ENCODE peak calls at places on chromosomes 11 and 22, in seven cellular contexts. V is H9, W is MM.1S, R is AG04450, X is PC-9, M is fibroblast of lung, U is lower lobe of right lung. O is an unnamed sample.

GRCh38 chr11:69918938-69919650 is 99.9 kb upstream of the FGF3 start:
- DNase-seq in V (peak; percentile 85), W (peak; percentile 57), R (no peak), X (peak; percentile 80), M (peak; percentile 64), U (peak; percentile 82), O (peak; percentile 87)

GRCh38 chr11:66643745-66644437 is 5.4 kb downstream of the RBM4 start:
- DNase-seq in V (no peak), W (no peak), R (no peak), X (no peak), M (no peak), U (no peak), O (no peak)

GRCh38 chr11:23688835-23689234 is 808.0 kb upstream of the LUZP2 start:
- DNase-seq in V (no peak), W (no peak), R (no peak), X (no peak), M (peak; percentile 26), U (no peak), O (no peak)

GRCh38 chr11:838441-839279 is 3.7 kb downstream of the POLR2L start:
- DNase-seq in V (peak; percentile 72), W (no peak), R (no peak), X (no peak), M (no peak), U (no peak), O (no peak)

GRCh38 chr11:77121876-77122575 is 6.0 kb upstream of the MYO7A start:
- DNase-seq in V (no peak), W (no peak), R (no peak), X (no peak), M (no peak), U (no peak), O (no peak)

GRCh38 chr11:72732329-72732728 is 19.9 kb downstream of the ARAP1 start:
- DNase-seq in V (no peak), W (no peak), R (no peak), X (no peak), M (no peak), U (no peak), O (no peak)

GRCh38 chr22:44363214-44363979 is 50.6 kb upstream of the SHISAL1 start:
- DNase-seq in V (no peak), W (no peak), R (peak; percentile 94), X (peak; percentile 92), M (peak; percentile 97), U (peak; percentile 81), O (peak; percentile 99)

GRCh38 chr11:28461338-28461737 is 353.1 kb downstream of the METTL15 start:
- DNase-seq in V (no peak), W (no peak), R (no peak), X (no peak), M (peak; percentile 62), U (no peak), O (no peak)

GRCh38 chr11:69711824-69712801 is 8.3 kb upstream of the FGF19 start:
- DNase-seq in V (no peak), W (no peak), R (no peak), X (no peak), M (no peak), U (no peak), O (no peak)

GRCh38 chr11:19511413-19512183 is 201.0 kb upstream of the NAV2 start:
- DNase-seq in V (no peak), W (no peak), R (no peak), X (no peak), M (peak; percentile 73), U (peak; percentile 55), O (no peak)

GRCh38 chr11:115613986-115614625 is 109.9 kb upstream of the CADM1 start:
- DNase-seq in V (no peak), W (no peak), R (peak; percentile 59), X (no peak), M (peak; percentile 58), U (no peak), O (peak; percentile 53)

GRCh38 chr11:61964941-61965282 is 2.5 kb downstream of the FTH1 start:
- DNase-seq in V (no peak), W (no peak), R (no peak), X (no peak), M (no peak), U (no peak), O (no peak)

GRCh38 chr11:60869451-60869825 is 2.1 kb downstream of the ZP1 start:
- DNase-seq in V (no peak), W (no peak), R (no peak), X (no peak), M (no peak), U (peak; percentile 22), O (no peak)

GRCh38 chr22:45284705-45285305 is at the start of gene UPK3A:
- DNase-seq in V (peak; percentile 89), W (peak; percentile 73), R (no peak), X (peak; percentile 90), M (no peak), U (peak; percentile 87), O (no peak)

GRCh38 chr22:43811777-43812148 is 342 bp downstream of the EFCAB6 start:
- DNase-seq in V (no peak), W (peak; percentile 19), R (no peak), X (peak; percentile 9), M (peak; percentile 56), U (no peak), O (no peak)

GRCh38 chr11:38402063-38402462 is 1804.0 kb upstream of the RAG2 start:
- DNase-seq in V (no peak), W (no peak), R (no peak), X (no peak), M (no peak), U (no peak), O (no peak)

GRCh38 chr11:48101044-48101733 is 115.4 kb upstream of the OR4B1 start:
- DNase-seq in V (no peak), W (no peak), R (no peak), X (no peak), M (no peak), U (no peak), O (no peak)

GRCh38 chr22:36215976-36216375 is 14.4 kb upstream of the APOL4 start:
- DNase-seq in V (no peak), W (no peak), R (no peak), X (no peak), M (no peak), U (no peak), O (no peak)
- H3K27ac ChIP-seq in V (no peak overlapping the region), W (no peak overlapping the region), R (no peak overlapping the region), X (no peak overlapping the region), M (no peak overlapping the region), U (no peak overlapping the region), O (no peak overlapping the region)

GRCh38 chr22:50015451-50016307 is 3.1 kb upstream of the IL17REL start:
- DNase-seq in V (peak; percentile 30), W (no peak), R (no peak), X (no peak), M (no peak), U (peak; percentile 43), O (no peak)

GRCh38 chr22:50016308-50016987 is 3.9 kb upstream of the IL17REL start:
- DNase-seq in V (no peak), W (no peak), R (no peak), X (no peak), M (no peak), U (peak; percentile 44), O (no peak)

GRCh38 chr22:50016988-50017700 is 4.6 kb upstream of the IL17REL start:
- DNase-seq in V (no peak), W (no peak), R (no peak), X (peak; percentile 49), M (no peak), U (peak; percentile 46), O (no peak)

GRCh38 chr22:50014053-50014501 is 1.5 kb upstream of the IL17REL start:
- DNase-seq in V (peak; percentile 33), W (no peak), R (no peak), X (no peak), M (no peak), U (peak; percentile 39), O (no peak)

DNA sequence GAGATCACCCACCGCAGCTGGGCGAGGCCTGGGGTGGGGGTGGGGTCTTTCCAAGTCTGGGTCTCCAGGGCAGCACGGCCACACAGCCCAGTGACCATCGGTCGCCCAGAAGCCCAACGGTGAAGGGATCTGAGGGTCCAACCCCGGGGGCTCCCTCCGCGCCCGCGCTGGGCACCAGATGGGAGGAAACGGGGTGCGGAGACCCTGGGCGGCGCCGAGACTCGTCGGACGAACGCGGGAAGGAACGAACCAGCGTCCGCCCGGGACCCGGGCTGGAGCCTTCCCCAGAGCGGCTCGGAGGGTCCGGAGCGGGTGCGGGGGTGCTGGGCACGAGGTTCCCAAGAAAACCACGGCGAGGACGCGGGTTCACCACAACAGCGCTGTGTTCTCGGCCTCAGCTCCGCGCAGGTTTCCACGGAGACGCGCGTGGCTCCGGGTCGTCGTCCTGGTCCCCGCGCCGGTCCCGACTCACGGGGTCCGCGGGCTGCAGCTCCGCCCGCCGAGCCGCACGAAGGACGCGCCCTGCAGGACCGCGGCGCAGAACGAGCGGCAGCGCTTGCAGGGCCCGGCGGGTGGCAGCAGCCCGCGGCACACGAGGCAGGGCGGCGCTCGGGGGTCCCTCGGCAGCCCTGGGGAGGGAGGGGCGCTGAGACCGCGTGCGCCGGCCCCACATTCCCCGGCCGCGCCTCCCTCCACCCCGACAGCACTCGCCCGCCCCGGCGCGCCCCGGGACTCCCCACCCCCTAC is 2.3 kb upstream of the IL17REL start:
- DNase-seq in V (peak; percentile 28), W (no peak), R (no peak), X (no peak), M (no peak), U (peak; percentile 36), O (no peak)
- H3K27me3 ChIP-seq in V (peaks cover 12% of the 10 kb centered on the region), W (peaks cover 91% of the 10 kb centered on the region), R (peaks cover 74% of the 10 kb centered on the region), X (peaks cover 51% of the 10 kb centered on the region), M (peaks cover 51% of the 10 kb centered on the region), U (peaks cover 82% of the 10 kb centered on the region), O (peaks cover 71% of the 10 kb centered on the region)

GRCh38 chr11:2652857-2653643 is 46.7 kb downstream of the KCNQ1OT1 start:
- DNase-seq in V (no peak), W (no peak), R (no peak), X (no peak), M (no peak), U (no peak), O (peak; percentile 40)
- H3K9me3 ChIP-seq in V (peaks cover 60% of the 10 kb centered on the region), W (no peaks in the 10 kb centered on the region), R (peaks cover 55% of the 10 kb centered on the region), X (peaks cover 43% of the 10 kb centered on the region), M (no peaks in the 10 kb centered on the region), U (peaks cover 37% of the 10 kb centered on the region), O (peaks cover 51% of the 10 kb centered on the region)

GRCh38 chr11:34656062-34656720 is 35.3 kb downstream of the EHF start:
- DNase-seq in V (no peak), W (no peak), R (no peak), X (no peak), M (no peak), U (no peak), O (no peak)
- H3K27ac ChIP-seq in V (no peak overlapping the region), W (no peak overlapping the region), R (no peak overlapping the region), X (peak overlapping the region; percentile 95), M (peak overlapping the region; percentile 11), U (no peak overlapping the region), O (no peak overlapping the region)

GRCh38 chr22:23485490-23485889 is 94.6 kb downstream of the IGLL1 start:
- DNase-seq in V (no peak), W (no peak), R (no peak), X (no peak), M (no peak), U (no peak), O (no peak)
- H3K27me3 ChIP-seq in V (peaks cover 3% of the 10 kb centered on the region), W (no peaks in the 10 kb centered on the region), R (no peaks in the 10 kb centered on the region), X (peaks cover 80% of the 10 kb centered on the region), M (no peaks in the 10 kb centered on the region), U (no peaks in the 10 kb centered on the region), O (peaks cover 26% of the 10 kb centered on the region)

DNA sequence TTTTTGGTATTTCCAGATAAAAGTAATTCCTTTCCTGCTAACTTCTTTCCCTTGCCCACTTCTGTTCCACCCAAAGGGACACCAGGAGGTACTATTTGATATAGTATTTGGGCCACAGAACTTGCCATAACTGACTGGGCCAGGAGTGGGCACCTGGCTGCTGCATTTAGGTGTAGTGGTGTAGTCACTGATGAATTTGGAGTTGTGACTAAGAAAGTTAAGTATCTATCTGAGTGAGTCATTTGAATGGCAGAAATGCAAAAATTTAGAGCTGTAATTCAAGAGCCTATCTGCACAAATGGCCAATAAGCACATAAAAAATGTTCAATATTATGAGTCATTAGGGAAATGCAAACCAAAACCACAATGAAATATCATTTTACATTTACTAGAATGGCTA is 14.8 kb downstream of the GLYATL2 start:
- DNase-seq in V (no peak), W (no peak), R (peak; percentile 13), X (no peak), M (peak; percentile 59), U (no peak), O (no peak)
- H3K9me3 ChIP-seq in V (peaks cover 20% of the 10 kb centered on the region), W (no peaks in the 10 kb centered on the region), R (peaks cover 4% of the 10 kb centered on the region), X (no peaks in the 10 kb centered on the region), M (no peaks in the 10 kb centered on the region), U (peaks cover 10% of the 10 kb centered on the region), O (no peaks in the 10 kb centered on the region)